ENCODE peak calls at places on chromosome 5, in nine cellular contexts. One of them, this sample, is unnamed.
A peak's percentile ranks its signal among the peaks of the same experiment; 100 is the strongest.

GRCh38 chr5:80083115-80083890 is 48.2 kb downstream of the THBS4 start:
- DNase-seq in endothelial cell: peak; percentile 11
- DNase-seq in lower lobe of right lung: no peak
- DNase-seq in heart left ventricle: no peak
- DNase-seq in progenitor cell of endocrine pancreas: no peak
- DNase-seq in AG04450: peak; percentile 29
- DNase-seq in GM13976: peak; percentile 79
- DNase-seq in astrocyte of the spinal cord: peak; percentile 67
- DNase-seq in PC-3: peak; percentile 76
- DNase-seq in this sample: peak; percentile 82

GRCh38 chr5:72042097-72042496 is 65.2 kb upstream of the MAP1B start:
- DNase-seq in endothelial cell: no peak
- DNase-seq in lower lobe of right lung: no peak
- DNase-seq in heart left ventricle: no peak
- DNase-seq in progenitor cell of endocrine pancreas: no peak
- DNase-seq in AG04450: no peak
- DNase-seq in GM13976: no peak
- DNase-seq in astrocyte of the spinal cord: no peak
- DNase-seq in PC-3: no peak
- DNase-seq in this sample: no peak

GRCh38 chr5:82295144-82295543 is 17.0 kb upstream of the RPS23 start:
- DNase-seq in endothelial cell: no peak
- DNase-seq in lower lobe of right lung: no peak
- DNase-seq in heart left ventricle: no peak
- DNase-seq in progenitor cell of endocrine pancreas: no peak
- DNase-seq in AG04450: no peak
- DNase-seq in GM13976: no peak
- DNase-seq in astrocyte of the spinal cord: peak; percentile 30
- DNase-seq in PC-3: no peak
- DNase-seq in this sample: no peak

GRCh38 chr5:174418809-174419522 is 305.4 kb upstream of the MSX2 start:
- DNase-seq in endothelial cell: no peak
- DNase-seq in lower lobe of right lung: no peak
- DNase-seq in heart left ventricle: no peak
- DNase-seq in progenitor cell of endocrine pancreas: no peak
- DNase-seq in AG04450: no peak
- DNase-seq in GM13976: no peak
- DNase-seq in astrocyte of the spinal cord: no peak
- DNase-seq in PC-3: no peak
- DNase-seq in this sample: no peak

GRCh38 chr5:41748631-41749030 is 121.6 kb downstream of the OXCT1 start:
- DNase-seq in endothelial cell: no peak
- DNase-seq in lower lobe of right lung: no peak
- DNase-seq in heart left ventricle: no peak
- DNase-seq in progenitor cell of endocrine pancreas: no peak
- DNase-seq in AG04450: no peak
- DNase-seq in GM13976: no peak
- DNase-seq in astrocyte of the spinal cord: peak; percentile 67
- DNase-seq in PC-3: peak; percentile 24
- DNase-seq in this sample: peak; percentile 16

GRCh38 chr5:14171091-14171490 is 27.9 kb downstream of the TRIO start:
- DNase-seq in endothelial cell: no peak
- DNase-seq in lower lobe of right lung: no peak
- DNase-seq in heart left ventricle: no peak
- DNase-seq in progenitor cell of endocrine pancreas: no peak
- DNase-seq in AG04450: no peak
- DNase-seq in GM13976: no peak
- DNase-seq in astrocyte of the spinal cord: no peak
- DNase-seq in PC-3: no peak
- DNase-seq in this sample: no peak

GRCh38 chr5:175593794-175594193 is 64.1 kb upstream of the HRH2 start:
- DNase-seq in endothelial cell: no peak
- DNase-seq in lower lobe of right lung: no peak
- DNase-seq in heart left ventricle: no peak
- DNase-seq in progenitor cell of endocrine pancreas: no peak
- DNase-seq in AG04450: no peak
- DNase-seq in GM13976: no peak
- DNase-seq in astrocyte of the spinal cord: no peak
- DNase-seq in PC-3: no peak
- DNase-seq in this sample: no peak

GRCh38 chr5:98768160-98769005 is 5.1 kb upstream of the RGMB start:
- DNase-seq in endothelial cell: peak; percentile 75
- DNase-seq in lower lobe of right lung: peak; percentile 46
- DNase-seq in heart left ventricle: peak; percentile 45
- DNase-seq in progenitor cell of endocrine pancreas: peak; percentile 38
- DNase-seq in AG04450: no peak
- DNase-seq in GM13976: peak; percentile 53
- DNase-seq in astrocyte of the spinal cord: peak; percentile 79
- DNase-seq in PC-3: peak; percentile 80
- DNase-seq in this sample: peak; percentile 67

GRCh38 chr5:103409013-103409670 is 150.6 kb downstream of the MACIR start:
- DNase-seq in endothelial cell: no peak
- DNase-seq in lower lobe of right lung: no peak
- DNase-seq in heart left ventricle: no peak
- DNase-seq in progenitor cell of endocrine pancreas: no peak
- DNase-seq in AG04450: no peak
- DNase-seq in GM13976: no peak
- DNase-seq in astrocyte of the spinal cord: no peak
- DNase-seq in PC-3: peak; percentile 46
- DNase-seq in this sample: no peak

GRCh38 chr5:145479862-145480261 is 355.3 kb downstream of the PRELID2 start:
- DNase-seq in endothelial cell: no peak
- DNase-seq in lower lobe of right lung: no peak
- DNase-seq in heart left ventricle: no peak
- DNase-seq in progenitor cell of endocrine pancreas: no peak
- DNase-seq in AG04450: no peak
- DNase-seq in GM13976: no peak
- DNase-seq in astrocyte of the spinal cord: no peak
- DNase-seq in PC-3: peak; percentile 39
- DNase-seq in this sample: no peak

GRCh38 chr5:16852251-16853005 is 83.7 kb downstream of the MYO10 start:
- DNase-seq in endothelial cell: no peak
- DNase-seq in lower lobe of right lung: no peak
- DNase-seq in heart left ventricle: no peak
- DNase-seq in progenitor cell of endocrine pancreas: no peak
- DNase-seq in AG04450: no peak
- DNase-seq in GM13976: no peak
- DNase-seq in astrocyte of the spinal cord: no peak
- DNase-seq in PC-3: no peak
- DNase-seq in this sample: no peak

GRCh38 chr5:74313896-74314295 is 326.6 kb downstream of the ENC1 start:
- DNase-seq in endothelial cell: no peak
- DNase-seq in lower lobe of right lung: no peak
- DNase-seq in heart left ventricle: no peak
- DNase-seq in progenitor cell of endocrine pancreas: no peak
- DNase-seq in AG04450: no peak
- DNase-seq in GM13976: no peak
- DNase-seq in astrocyte of the spinal cord: no peak
- DNase-seq in PC-3: no peak
- DNase-seq in this sample: no peak

GRCh38 chr5:83895860-83896259 is 175.2 kb upstream of the HAPLN1 start:
- DNase-seq in endothelial cell: no peak
- DNase-seq in lower lobe of right lung: no peak
- DNase-seq in heart left ventricle: no peak
- DNase-seq in progenitor cell of endocrine pancreas: no peak
- DNase-seq in AG04450: no peak
- DNase-seq in GM13976: no peak
- DNase-seq in astrocyte of the spinal cord: peak; percentile 72
- DNase-seq in PC-3: no peak
- DNase-seq in this sample: no peak

GRCh38 chr5:83899351-83899970 is 178.8 kb upstream of the HAPLN1 start:
- DNase-seq in endothelial cell: no peak
- DNase-seq in lower lobe of right lung: no peak
- DNase-seq in heart left ventricle: no peak
- DNase-seq in progenitor cell of endocrine pancreas: no peak
- DNase-seq in AG04450: no peak
- DNase-seq in GM13976: no peak
- DNase-seq in astrocyte of the spinal cord: peak; percentile 46
- DNase-seq in PC-3: no peak
- DNase-seq in this sample: no peak

DNA sequence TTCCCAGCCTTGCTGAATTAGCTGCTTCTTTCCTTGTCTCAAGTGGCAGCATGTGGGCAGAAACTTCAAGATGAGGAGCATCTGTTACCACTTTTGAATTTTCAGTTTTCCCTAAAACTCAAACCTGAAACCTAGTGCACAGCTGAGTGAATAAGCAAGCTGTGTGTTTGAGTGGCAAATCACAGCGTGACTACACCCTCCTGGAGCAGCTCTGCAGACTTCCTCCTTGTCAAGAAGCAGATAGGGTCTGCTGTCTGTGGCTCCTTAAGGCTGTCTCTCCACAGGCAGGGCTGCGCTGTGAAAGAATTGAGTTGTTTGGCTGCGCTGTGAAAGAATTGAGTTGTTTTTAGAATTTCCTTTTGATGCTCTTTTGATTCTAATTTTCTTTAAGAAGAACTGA is 179.7 kb upstream of the HAPLN1 start:
- DNase-seq in endothelial cell: no peak
- DNase-seq in lower lobe of right lung: no peak
- DNase-seq in heart left ventricle: no peak
- DNase-seq in progenitor cell of endocrine pancreas: no peak
- DNase-seq in AG04450: no peak
- DNase-seq in GM13976: no peak
- DNase-seq in astrocyte of the spinal cord: peak; percentile 32
- DNase-seq in PC-3: no peak
- DNase-seq in this sample: no peak
- TF ChIP-seq CTCF in endothelial cell: no peak
- TF ChIP-seq CTCF in lower lobe of right lung: no peak
- TF ChIP-seq CTCF in heart left ventricle: no peak
- TF ChIP-seq CTCF in progenitor cell of endocrine pancreas: no peak
- TF ChIP-seq CTCF in AG04450: no peak
- TF ChIP-seq CTCF in GM13976: no peak
- TF ChIP-seq CTCF in astrocyte of the spinal cord: no peak
- TF ChIP-seq CTCF in PC-3: no peak
- TF ChIP-seq CTCF in this sample: no peak

GRCh38 chr5:132802044-132802684 is 10.9 kb upstream of the SOWAHA start:
- DNase-seq in endothelial cell: no peak
- DNase-seq in lower lobe of right lung: no peak
- DNase-seq in heart left ventricle: no peak
- DNase-seq in progenitor cell of endocrine pancreas: no peak
- DNase-seq in AG04450: no peak
- DNase-seq in GM13976: no peak
- DNase-seq in astrocyte of the spinal cord: no peak
- DNase-seq in PC-3: no peak
- DNase-seq in this sample: no peak
- TF ChIP-seq CTCF in endothelial cell: no peak
- TF ChIP-seq CTCF in lower lobe of right lung: no peak
- TF ChIP-seq CTCF in heart left ventricle: no peak
- TF ChIP-seq CTCF in progenitor cell of endocrine pancreas: no peak
- TF ChIP-seq CTCF in AG04450: no peak
- TF ChIP-seq CTCF in GM13976: no peak
- TF ChIP-seq CTCF in astrocyte of the spinal cord: no peak
- TF ChIP-seq CTCF in PC-3: no peak
- TF ChIP-seq CTCF in this sample: no peak

DNA sequence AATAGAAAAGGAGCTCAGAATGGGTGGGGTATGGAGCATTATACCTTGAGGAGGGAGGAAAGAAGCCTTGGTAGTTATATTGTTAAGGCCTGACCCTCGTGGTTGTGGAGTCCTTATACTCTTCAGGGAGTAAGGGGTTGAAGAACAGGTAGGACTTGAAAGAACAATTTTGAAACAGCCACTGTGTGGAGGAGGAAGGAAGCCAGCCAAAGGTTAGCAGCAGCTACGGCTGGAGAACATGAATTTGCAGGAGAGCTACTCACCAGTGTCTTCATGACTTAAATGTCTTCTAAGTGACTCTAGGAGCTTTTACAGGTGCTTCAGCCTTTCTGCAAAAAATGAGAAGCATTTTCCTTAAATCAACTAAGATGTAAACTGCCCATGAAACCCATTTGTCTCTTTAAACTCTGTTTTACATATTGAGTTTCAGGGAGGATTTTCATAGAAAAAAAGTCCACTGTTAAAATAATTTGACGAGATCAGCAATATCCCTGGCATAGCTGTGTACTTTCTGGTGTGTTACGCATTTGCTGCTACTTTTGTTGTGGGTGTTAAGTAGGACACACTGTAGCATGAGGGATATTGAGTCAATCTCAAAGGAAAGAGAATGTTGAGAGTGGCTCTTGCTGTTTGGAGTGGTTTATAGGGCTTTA is 110.6 kb upstream of the ELL2 start:
- DNase-seq in endothelial cell: no peak
- DNase-seq in lower lobe of right lung: no peak
- DNase-seq in heart left ventricle: no peak
- DNase-seq in progenitor cell of endocrine pancreas: no peak
- DNase-seq in AG04450: no peak
- DNase-seq in GM13976: no peak
- DNase-seq in astrocyte of the spinal cord: no peak
- DNase-seq in PC-3: no peak
- DNase-seq in this sample: no peak
- TF ChIP-seq CTCF in endothelial cell: no peak
- TF ChIP-seq CTCF in lower lobe of right lung: no peak
- TF ChIP-seq CTCF in heart left ventricle: no peak
- TF ChIP-seq CTCF in progenitor cell of endocrine pancreas: no peak
- TF ChIP-seq CTCF in AG04450: no peak
- TF ChIP-seq CTCF in GM13976: no peak
- TF ChIP-seq CTCF in astrocyte of the spinal cord: no peak
- TF ChIP-seq CTCF in PC-3: no peak
- TF ChIP-seq CTCF in this sample: no peak

DNA sequence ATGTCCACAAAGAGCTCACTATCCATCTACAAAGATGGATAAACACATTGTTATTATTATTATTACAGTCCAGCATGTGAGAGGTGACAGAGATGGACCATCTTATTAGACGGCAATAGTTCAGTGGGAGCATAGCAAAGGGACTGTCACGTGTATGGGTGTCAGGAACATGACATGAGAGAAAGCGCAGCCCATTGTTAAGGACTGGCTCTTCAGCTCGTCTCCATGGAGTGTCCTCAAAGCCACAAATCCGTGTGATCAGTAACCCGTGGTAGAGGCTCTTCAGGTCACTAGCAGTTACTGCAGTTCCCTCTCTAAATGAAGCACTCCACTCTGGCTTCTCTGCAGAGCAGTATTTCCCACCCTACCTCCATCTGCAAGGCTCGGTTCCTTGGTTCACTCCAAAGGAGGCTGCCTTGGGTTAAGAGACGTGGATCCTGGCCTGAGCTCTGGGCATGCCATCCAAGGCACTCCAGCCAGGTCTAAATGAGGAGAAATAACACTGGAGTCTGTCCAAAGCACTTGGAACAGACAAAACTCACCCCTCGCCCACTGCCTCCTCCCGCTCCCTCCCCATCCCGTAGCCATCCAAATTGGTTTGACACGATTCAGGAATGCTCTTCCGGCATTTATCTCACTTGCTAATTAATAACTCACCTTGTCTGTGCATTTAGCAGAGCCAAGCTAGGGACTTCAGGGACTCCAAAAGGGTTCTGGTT is 122.3 kb upstream of the WWC1 start:
- DNase-seq in endothelial cell: no peak
- DNase-seq in lower lobe of right lung: no peak
- DNase-seq in heart left ventricle: peak; percentile 47
- DNase-seq in progenitor cell of endocrine pancreas: no peak
- DNase-seq in AG04450: no peak
- DNase-seq in GM13976: no peak
- DNase-seq in astrocyte of the spinal cord: no peak
- DNase-seq in PC-3: no peak
- DNase-seq in this sample: no peak
- TF ChIP-seq CTCF in endothelial cell: no peak
- TF ChIP-seq CTCF in lower lobe of right lung: no peak
- TF ChIP-seq CTCF in heart left ventricle: no peak
- TF ChIP-seq CTCF in progenitor cell of endocrine pancreas: no peak
- TF ChIP-seq CTCF in AG04450: no peak
- TF ChIP-seq CTCF in GM13976: no peak
- TF ChIP-seq CTCF in astrocyte of the spinal cord: no peak
- TF ChIP-seq CTCF in PC-3: no peak
- TF ChIP-seq CTCF in this sample: no peak

This sample was measured in MCF 10A.